ENCODE peak calls at places on chromosomes 16 and 17, in eight cellular contexts. I, H, M, W, U, Z, S and E are unnamed samples.

GRCh38 chr17:73430165-73430680 is 118.4 kb upstream of the CDC42EP4 start:
- DNase-seq in I (no peak), H (no peak), M (no peak), W (no peak), U (no peak), Z (no peak), S (no peak), E (peak; percentile 18)

GRCh38 chr17:51435171-51435552 is 174.8 kb downstream of the UTP18 start:
- DNase-seq in I (no peak), H (no peak), M (no peak), W (no peak), U (no peak), Z (no peak), S (no peak), E (no peak)

GRCh38 chr16:13529193-13529982 is 390.6 kb upstream of the ERCC4 start:
- DNase-seq in I (no peak), H (no peak), M (no peak), W (no peak), U (no peak), Z (peak; percentile 3), S (no peak), E (no peak)

GRCh38 chr16:46775214-46775613 is 27.1 kb upstream of the MYLK3 start:
- DNase-seq in I (no peak), H (no peak), M (no peak), W (no peak), U (no peak), Z (no peak), S (peak; percentile 45), E (no peak)

GRCh38 chr16:8655184-8655717 is 19.2 kb upstream of the ABAT start:
- DNase-seq in I (no peak), H (peak; percentile 13), M (no peak), W (peak; percentile 7), U (no peak), Z (peak; percentile 56), S (peak; percentile 35), E (peak; percentile 49)

GRCh38 chr16:88956546-88957455 is 20.2 kb downstream of the CBFA2T3 start:
- DNase-seq in I (no peak), H (no peak), M (no peak), W (no peak), U (no peak), Z (no peak), S (no peak), E (no peak)

GRCh38 chr17:32525116-32525515 is 38.3 kb downstream of the CDK5R1 start:
- DNase-seq in I (no peak), H (no peak), M (no peak), W (peak; percentile 77), U (no peak), Z (no peak), S (peak; percentile 57), E (no peak)

GRCh38 chr16:58511933-58512815 is 3.1 kb upstream of the SETD6 start:
- DNase-seq in I (no peak), H (peak; percentile 51), M (peak; percentile 80), W (peak; percentile 18), U (peak; percentile 82), Z (peak; percentile 84), S (peak; percentile 55), E (peak; percentile 85)

GRCh38 chr16:17360810-17361209 is 110.0 kb downstream of the XYLT1 start:
- DNase-seq in I (no peak), H (no peak), M (no peak), W (no peak), U (no peak), Z (no peak), S (no peak), E (no peak)

GRCh38 chr16:19177111-19177747 is 9.2 kb downstream of the SYT17 start:
- DNase-seq in I (no peak), H (no peak), M (no peak), W (no peak), U (no peak), Z (no peak), S (no peak), E (no peak)

GRCh38 chr17:34757106-34757505 is 177.7 kb downstream of the TMEM132E start:
- DNase-seq in I (no peak), H (no peak), M (no peak), W (no peak), U (no peak), Z (no peak), S (no peak), E (no peak)

GRCh38 chr16:2273931-2274330 is 6.0 kb upstream of the RNPS1 start:
- DNase-seq in I (no peak), H (no peak), M (no peak), W (no peak), U (no peak), Z (no peak), S (no peak), E (no peak)

GRCh38 chr16:89042711-89043551 is 50.7 kb upstream of the ACSF3 start:
- DNase-seq in I (no peak), H (no peak), M (no peak), W (no peak), U (no peak), Z (no peak), S (no peak), E (no peak)

GRCh38 chr16:87593710-87594258 is 8.5 kb upstream of the JPH3 start:
- DNase-seq in I (no peak), H (no peak), M (no peak), W (no peak), U (no peak), Z (no peak), S (no peak), E (no peak)

GRCh38 chr16:31696968-31697743 is 169.5 kb downstream of the AHSP start:
- DNase-seq in I (peak; percentile 43), H (peak; percentile 46), M (peak; percentile 76), W (peak; percentile 39), U (no peak), Z (peak; percentile 27), S (peak; percentile 53), E (peak; percentile 27)

GRCh38 chr17:41689497-41690299 is 1.0 kb downstream of the EIF1 start:
- DNase-seq in I (no peak), H (peak; percentile 71), M (peak; percentile 43), W (no peak), U (peak; percentile 64), Z (peak; percentile 86), S (peak; percentile 69), E (peak; percentile 72)

DNA sequence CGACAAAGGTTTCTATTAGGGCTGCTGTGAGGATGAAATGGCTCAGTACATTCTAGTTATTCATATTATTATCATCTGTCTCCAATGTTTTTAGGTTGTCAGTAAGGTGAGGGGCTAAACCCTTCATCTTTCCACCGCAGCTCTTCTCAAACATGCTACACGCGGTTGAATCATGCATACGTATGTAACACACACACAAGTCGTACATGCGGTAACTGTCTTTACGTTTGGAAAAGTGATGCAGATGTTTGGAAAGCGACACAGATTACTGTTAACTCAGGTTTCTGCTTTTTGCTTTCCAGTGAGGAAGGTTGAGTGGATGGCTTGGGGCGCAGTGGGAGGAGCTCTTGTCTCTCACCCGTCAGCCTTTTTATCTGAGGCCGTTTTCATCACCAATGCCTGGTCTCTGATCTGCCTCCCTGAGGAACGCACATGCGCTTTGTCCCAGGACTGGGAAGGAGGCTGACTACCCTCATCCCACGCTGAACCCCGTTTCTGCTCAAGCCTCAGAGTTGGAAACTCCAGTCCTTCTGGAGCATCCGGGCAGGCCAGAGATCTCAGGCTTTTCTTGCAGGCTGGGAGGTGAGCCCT is 3.2 kb upstream of the FOXL1 start:
- DNase-seq in I (no peak), H (no peak), M (no peak), W (no peak), U (no peak), Z (no peak), S (no peak), E (no peak)
- H2AFZ ChIP-seq in I (peak overlapping the region; percentile 67), H (peak overlapping the region; percentile 10), M (no peak overlapping the region), W (no peak overlapping the region), U (no peak overlapping the region), Z (no peak overlapping the region), S (peak overlapping the region; percentile 79), E (no peak overlapping the region)

DNA sequence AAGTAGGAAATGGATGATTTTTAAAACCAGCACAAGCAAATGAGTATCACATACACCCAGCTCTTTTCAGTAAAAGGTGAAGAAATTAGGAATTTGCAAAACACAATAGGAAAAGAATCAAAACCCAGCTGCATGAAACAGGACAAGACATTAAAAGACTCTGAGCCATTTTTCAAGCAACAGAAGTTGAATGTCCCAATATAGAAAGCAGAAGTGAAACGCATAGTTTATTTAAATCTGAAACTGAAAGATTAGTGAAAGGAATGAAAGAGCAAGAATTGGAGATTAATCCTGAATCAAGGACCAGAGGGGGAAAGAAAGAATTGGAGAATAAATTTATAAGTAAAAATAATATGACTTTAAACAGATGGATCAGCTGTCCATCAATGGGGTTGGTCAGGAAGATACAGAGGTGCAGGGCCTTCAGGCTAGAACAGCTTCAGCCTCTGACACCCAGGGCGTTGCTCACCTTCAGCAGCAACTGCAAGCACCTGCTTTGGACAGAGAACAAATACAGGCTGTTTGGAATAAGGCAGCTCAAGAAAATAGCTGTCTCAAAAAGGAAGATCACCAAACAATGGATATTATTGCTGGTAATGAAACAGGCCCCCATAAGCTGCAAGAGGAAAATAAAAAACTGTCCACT is 3.9 kb upstream of the ARHGAP17 start:
- DNase-seq in I (no peak), H (no peak), M (no peak), W (no peak), U (no peak), Z (peak; percentile 89), S (no peak), E (no peak)
- H3K4me3 ChIP-seq in I (no peak overlapping the region), H (no peak overlapping the region), M (no peak overlapping the region), W (no peak overlapping the region), U (no peak overlapping the region), Z (peak overlapping the region; percentile 48), S (no peak overlapping the region), E (no peak overlapping the region)

GRCh38 chr17:81821147-81821546 is 11.9 kb downstream of the MCRIP1 start:
- DNase-seq in I (no peak), H (no peak), M (no peak), W (no peak), U (no peak), Z (no peak), S (no peak), E (no peak)

GRCh38 chr17:81819648-81820171 is 13.4 kb downstream of the MCRIP1 start:
- DNase-seq in I (no peak), H (no peak), M (no peak), W (no peak), U (no peak), Z (no peak), S (no peak), E (no peak)

GRCh38 chr17:81822996-81823799 is 9.9 kb downstream of the MCRIP1 start:
- DNase-seq in I (no peak), H (no peak), M (no peak), W (no peak), U (no peak), Z (no peak), S (no peak), E (no peak)

GRCh38 chr17:81822312-81822637 is 10.8 kb downstream of the MCRIP1 start:
- DNase-seq in I (no peak), H (no peak), M (no peak), W (no peak), U (no peak), Z (no peak), S (no peak), E (no peak)

GRCh38 chr17:81821603-81822311 is 11.3 kb downstream of the MCRIP1 start:
- DNase-seq in I (peak; percentile 40), H (peak; percentile 63), M (peak; percentile 82), W (no peak), U (peak; percentile 87), Z (no peak), S (peak; percentile 29), E (no peak)
- H2AFZ ChIP-seq in I (no peak overlapping the region), H (no peak overlapping the region), M (no peak overlapping the region), W (no peak overlapping the region), U (peak overlapping the region; percentile 6), Z (no peak overlapping the region), S (no peak overlapping the region), E (no peak overlapping the region)

DNA sequence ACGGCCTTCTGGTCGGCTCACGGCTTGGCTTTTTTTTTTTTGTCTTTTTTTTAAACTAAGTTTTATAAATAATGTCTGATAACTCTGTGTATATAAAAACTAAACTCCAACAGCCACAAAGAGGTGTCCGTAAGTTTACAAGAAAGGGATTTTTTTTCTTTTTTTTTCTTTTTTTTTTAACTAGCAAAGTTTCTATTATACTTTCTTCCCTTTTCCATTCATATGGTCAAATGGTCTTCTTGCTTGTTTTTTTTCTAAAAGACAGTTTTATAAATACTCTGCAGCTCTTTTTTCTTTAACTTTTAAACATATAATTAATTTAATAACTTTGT is 3.5 kb upstream of the SIRT7 start:
- DNase-seq in I (no peak), H (no peak), M (no peak), W (no peak), U (no peak), Z (no peak), S (no peak), E (no peak)
- H3K4me3 ChIP-seq in I (no peak overlapping the region), H (no peak overlapping the region), M (no peak overlapping the region), W (no peak overlapping the region), U (no peak overlapping the region), Z (no peak overlapping the region), S (no peak overlapping the region), E (no peak overlapping the region)